ENCODE peak calls at places on chromosomes 6 and 20, in four cellular contexts. One of them, this sample, is unnamed.

GRCh38 chr20:2729251-2729713 is 36.7 kb downstream of the EBF4 start:
- DNase-seq in K562: no peak
- DNase-seq in HCT116: no peak
- DNase-seq in HepG2: no peak
- DNase-seq in this sample: no peak

GRCh38 chr6:30741789-30742315 is 635 bp downstream of the FLOT1 start:
- DNase-seq in HepG2: no peak
- DNase-seq in HCT116: no peak
- DNase-seq in K562: no peak
- DNase-seq in this sample: no peak

GRCh38 chr6:22027226-22027725 is 269.6 kb downstream of the PRL start:
- DNase-seq in K562: no peak
- DNase-seq in HCT116: no peak
- DNase-seq in HepG2: no peak
- DNase-seq in this sample: no peak

GRCh38 chr20:38187512-38187911 is 22.4 kb upstream of the TGM2 start:
- DNase-seq in HepG2: peak
- DNase-seq in K562: no peak
- DNase-seq in HCT116: no peak
- DNase-seq in this sample: no peak

GRCh38 chr6:2999005-2999620 is 581 bp upstream of the NQO2 start:
- DNase-seq in K562: no peak
- DNase-seq in HepG2: peak
- DNase-seq in HCT116: no peak
- DNase-seq in this sample: no peak

GRCh38 chr6:3309391-3310050 is 50.8 kb downstream of the PSMG4 start:
- DNase-seq in K562: no peak
- DNase-seq in HCT116: no peak
- DNase-seq in HepG2: no peak
- DNase-seq in this sample: no peak

GRCh38 chr6:161414180-161414579 is 140.3 kb upstream of the AGPAT4 start:
- DNase-seq in K562: no peak
- DNase-seq in HCT116: no peak
- DNase-seq in HepG2: no peak
- DNase-seq in this sample: no peak

GRCh38 chr20:44081888-44082287 is 105.1 kb downstream of the JPH2 start:
- DNase-seq in HepG2: no peak
- DNase-seq in HCT116: no peak
- DNase-seq in K562: no peak
- DNase-seq in this sample: no peak

GRCh38 chr20:49381558-49382493 is 100.6 kb downstream of the KCNB1 start:
- DNase-seq in HepG2: no peak
- DNase-seq in HCT116: peak
- DNase-seq in K562: no peak
- DNase-seq in this sample: no peak

GRCh38 chr20:59232618-59233017 is 67.8 kb upstream of the EDN3 start:
- DNase-seq in HCT116: no peak
- DNase-seq in HepG2: no peak
- DNase-seq in K562: no peak
- DNase-seq in this sample: no peak

GRCh38 chr6:54846243-54846856 is at the start of gene FAM83B:
- DNase-seq in HCT116: peak
- DNase-seq in K562: no peak
- DNase-seq in HepG2: no peak
- DNase-seq in this sample: no peak

GRCh38 chr6:147390909-147391536 is 117.5 kb upstream of the SAMD5 start:
- DNase-seq in HCT116: peak
- DNase-seq in K562: no peak
- DNase-seq in HepG2: peak
- DNase-seq in this sample: no peak

GRCh38 chr20:37327748-37328147 is 18.2 kb upstream of the SRC start:
- DNase-seq in HCT116: no peak
- DNase-seq in HepG2: no peak
- DNase-seq in K562: no peak
- DNase-seq in this sample: no peak

GRCh38 chr6:26056583-26057350 is 30.5 kb upstream of the HFE start:
- DNase-seq in K562: peak
- DNase-seq in HCT116: no peak
- DNase-seq in HepG2: peak
- DNase-seq in this sample: peak

GRCh38 chr20:59749293-59749680 is 144.9 kb downstream of the PHACTR3 start:
- DNase-seq in HCT116: no peak
- DNase-seq in HepG2: no peak
- DNase-seq in K562: no peak
- DNase-seq in this sample: no peak

GRCh38 chr6:160202411-160202810 is 56.2 kb downstream of the SLC22A2 start:
- DNase-seq in K562: no peak
- DNase-seq in HepG2: no peak
- DNase-seq in HCT116: no peak
- DNase-seq in this sample: no peak

GRCh38 chr20:57560554-57561355 is at the start of gene PCK1:
- DNase-seq in HCT116: no peak
- DNase-seq in HepG2: peak
- DNase-seq in K562: peak
- DNase-seq in this sample: no peak

GRCh38 chr6:154169193-154169847 is 130.3 kb downstream of the OPRM1 start:
- DNase-seq in HepG2: no peak
- DNase-seq in HCT116: no peak
- DNase-seq in K562: no peak
- DNase-seq in this sample: no peak

GRCh38 chr20:30985386-30985785 is 272.1 kb upstream of the DEFB115 start:
- DNase-seq in K562: no peak
- DNase-seq in HCT116: no peak
- DNase-seq in HepG2: no peak
- DNase-seq in this sample: no peak

GRCh38 chr20:51388756-51389542 is 153.6 kb downstream of the NFATC2 start:
- DNase-seq in HCT116: no peak
- DNase-seq in K562: no peak
- DNase-seq in HepG2: no peak
- DNase-seq in this sample: no peak

GRCh38 chr6:73580247-73581149 is 59.7 kb upstream of the EEF1A1 start:
- DNase-seq in HepG2: peak
- DNase-seq in HCT116: peak
- DNase-seq in K562: peak
- DNase-seq in this sample: peak

GRCh38 chr20:49045440-49046086 is 549 bp upstream of the CSE1L start:
- DNase-seq in HepG2: peak
- DNase-seq in HCT116: no peak
- DNase-seq in K562: peak
- DNase-seq in this sample: no peak

GRCh38 chr6:17218023-17218748 is 63.0 kb upstream of the RBM24 start:
- DNase-seq in K562: no peak
- DNase-seq in HCT116: no peak
- DNase-seq in HepG2: no peak
- DNase-seq in this sample: no peak

GRCh38 chr20:53559816-53560215 is 33.8 kb downstream of the ZNF217 start:
- DNase-seq in K562: no peak
- DNase-seq in HCT116: no peak
- DNase-seq in HepG2: no peak
- DNase-seq in this sample: no peak

GRCh38 chr20:35408270-35408669 is 3.5 kb downstream of the UQCC1 start:
- DNase-seq in HCT116: no peak
- DNase-seq in HepG2: no peak
- DNase-seq in K562: no peak
- DNase-seq in this sample: no peak

GRCh38 chr6:111113731-111114438 is 26.6 kb downstream of the SLC16A10 start:
- DNase-seq in HepG2: no peak
- DNase-seq in K562: no peak
- DNase-seq in HCT116: no peak
- DNase-seq in this sample: no peak

GRCh38 chr20:58986286-58986967 is 5.4 kb downstream of the NELFCD start:
- DNase-seq in HCT116: no peak
- DNase-seq in K562: no peak
- DNase-seq in HepG2: no peak
- DNase-seq in this sample: no peak

GRCh38 chr20:44642203-44643153 is 9.0 kb downstream of the ADA start:
- DNase-seq in HepG2: peak
- DNase-seq in K562: peak
- DNase-seq in HCT116: no peak
- DNase-seq in this sample: no peak

GRCh38 chr20:36571564-36572504 is 1.6 kb upstream of the TGIF2 start:
- DNase-seq in HepG2: peak
- DNase-seq in K562: peak
- DNase-seq in HCT116: no peak
- DNase-seq in this sample: no peak

GRCh38 chr6:108914235-108915022 is 66.2 kb downstream of the ARMC2 start:
- DNase-seq in HepG2: peak
- DNase-seq in K562: peak
- DNase-seq in HCT116: peak
- DNase-seq in this sample: no peak

GRCh38 chr6:123715243-123715863 is 78.6 kb upstream of the TRDN start:
- DNase-seq in HepG2: peak
- DNase-seq in K562: peak
- DNase-seq in HCT116: peak
- DNase-seq in this sample: peak

GRCh38 chr6:132524639-132525038 is 11.7 kb upstream of the STX7 start:
- DNase-seq in K562: no peak
- DNase-seq in HepG2: no peak
- DNase-seq in HCT116: no peak
- DNase-seq in this sample: no peak
- TF ChIP-seq SIN3A in K562: no peak
- TF ChIP-seq SIN3A in HepG2: no peak
- TF ChIP-seq SIN3A in HCT116: no peak
- TF ChIP-seq SIN3A in this sample: no peak

GRCh38 chr6:35230950-35231349 is 17.2 kb downstream of the SCUBE3 start:
- DNase-seq in K562: no peak
- DNase-seq in HepG2: no peak
- DNase-seq in HCT116: no peak
- DNase-seq in this sample: no peak
- TF ChIP-seq TCF7L2 in K562: no peak
- TF ChIP-seq TCF7L2 in HepG2: no peak
- TF ChIP-seq TCF7L2 in HCT116: no peak
- TF ChIP-seq TCF7L2 in this sample: no peak

GRCh38 chr6:166504100-166504499 is 82.4 kb downstream of the RAMACL start:
- DNase-seq in K562: no peak
- DNase-seq in HCT116: no peak
- DNase-seq in HepG2: no peak
- DNase-seq in this sample: no peak
- H3K4me3 ChIP-seq in K562: no peak
- H3K4me3 ChIP-seq in HCT116: no peak
- H3K4me3 ChIP-seq in HepG2: no peak
- H3K4me3 ChIP-seq in this sample: no peak

GRCh38 chr6:6834356-6835342 is 246.1 kb downstream of the LY86 start:
- DNase-seq in K562: no peak
- DNase-seq in HepG2: no peak
- DNase-seq in HCT116: no peak
- DNase-seq in this sample: no peak
- TF ChIP-seq SIN3A in K562: no peak
- TF ChIP-seq SIN3A in HepG2: no peak
- TF ChIP-seq SIN3A in HCT116: no peak
- TF ChIP-seq SIN3A in this sample: no peak

DNA sequence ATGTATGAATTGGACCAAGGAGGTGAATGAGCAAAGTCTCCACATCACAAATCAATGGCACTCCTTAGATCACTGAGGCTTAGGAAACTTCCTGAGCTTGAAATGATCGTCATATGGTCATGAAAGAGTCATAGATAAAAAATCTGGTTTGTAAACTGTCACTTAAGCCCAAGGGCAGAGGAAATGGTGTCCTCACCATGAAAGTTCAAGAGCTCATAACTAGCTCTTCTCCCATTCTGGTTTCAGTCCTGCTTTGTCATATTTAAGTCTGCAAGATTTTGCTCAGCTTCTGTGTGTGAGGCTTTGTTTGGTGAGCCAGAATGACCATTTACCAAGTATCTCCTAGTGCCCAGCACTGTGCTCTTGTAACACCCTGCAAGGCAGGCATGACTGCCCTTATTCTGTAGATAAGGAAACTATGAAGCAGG is 60.5 kb downstream of the GJA10 start:
- DNase-seq in K562: no peak
- DNase-seq in HCT116: no peak
- DNase-seq in HepG2: no peak
- DNase-seq in this sample: no peak
- TF ChIP-seq TCF7L2 in K562: no peak
- TF ChIP-seq TCF7L2 in HCT116: no peak
- TF ChIP-seq TCF7L2 in HepG2: no peak
- TF ChIP-seq TCF7L2 in this sample: no peak

DNA sequence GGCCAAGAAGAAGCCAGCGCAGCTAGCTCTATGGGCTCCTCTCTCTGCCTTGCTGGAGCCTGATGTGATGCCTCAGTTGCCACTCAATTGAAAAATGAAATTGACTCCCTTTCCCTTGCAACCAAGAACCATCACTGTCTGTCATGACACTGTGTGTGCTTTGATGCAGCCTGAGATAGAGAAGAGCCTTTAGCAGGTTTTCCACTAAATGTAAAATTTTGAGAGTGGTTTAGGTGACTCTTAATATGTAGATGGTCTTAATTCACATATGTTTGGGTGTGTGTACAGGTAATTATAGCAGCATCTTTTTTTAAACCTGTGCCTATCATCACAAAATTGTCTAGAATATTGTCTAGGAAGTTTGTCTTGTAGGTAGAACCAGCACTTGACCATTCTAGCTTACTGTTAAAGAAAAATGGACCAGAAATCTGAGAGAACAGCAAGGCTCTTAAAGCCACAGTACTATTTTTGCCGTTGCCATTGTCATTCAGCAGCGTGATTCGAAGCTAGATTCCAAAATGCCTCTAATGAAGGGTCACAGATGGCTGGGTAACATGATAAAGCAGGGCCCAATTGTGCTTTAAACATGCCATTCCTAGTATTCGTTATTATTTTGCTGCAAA is 1.3 kb downstream of the ARFGEF3 start:
- DNase-seq in K562: no peak
- DNase-seq in HCT116: no peak
- DNase-seq in HepG2: no peak
- DNase-seq in this sample: no peak
- H3K4me3 ChIP-seq in K562: no peak
- H3K4me3 ChIP-seq in HCT116: no peak
- H3K4me3 ChIP-seq in HepG2: peak
- H3K4me3 ChIP-seq in this sample: no peak

GRCh38 chr20:62352402-62353288 is 14.5 kb downstream of the LAMA5 start:
- DNase-seq in HCT116: no peak
- DNase-seq in HepG2: no peak
- DNase-seq in K562: no peak
- DNase-seq in this sample: no peak
- TF ChIP-seq SIN3A in HCT116: no peak
- TF ChIP-seq SIN3A in HepG2: peak
- TF ChIP-seq SIN3A in K562: no peak
- TF ChIP-seq SIN3A in this sample: no peak

GRCh38 chr6:83108378-83108777 is 40.9 kb downstream of the DOP1A start:
- DNase-seq in HCT116: no peak
- DNase-seq in K562: no peak
- DNase-seq in HepG2: no peak
- DNase-seq in this sample: no peak
- TF ChIP-seq TCF7L2 in HCT116: no peak
- TF ChIP-seq TCF7L2 in K562: no peak
- TF ChIP-seq TCF7L2 in HepG2: no peak
- TF ChIP-seq TCF7L2 in this sample: no peak

GRCh38 chr6:158815915-158816314 is 3.3 kb downstream of the EZR start:
- DNase-seq in K562: no peak
- DNase-seq in HepG2: no peak
- DNase-seq in HCT116: no peak
- DNase-seq in this sample: no peak
- H3K4me3 ChIP-seq in K562: no peak
- H3K4me3 ChIP-seq in HepG2: no peak
- H3K4me3 ChIP-seq in HCT116: peak
- H3K4me3 ChIP-seq in this sample: peak